ENCODE peak calls at places on chromosomes 2 and 18, in eight cellular contexts. One of them, this sample, is unnamed.

GRCh38 chr18:51447943-51448342 is 250.5 kb upstream of the MEX3C start:
- DNase-seq in spleen: no peak
- DNase-seq in left ventricle myocardium inferior: no peak
- DNase-seq in brain microvascular endothelial cell: no peak
- DNase-seq in heart left ventricle: no peak
- DNase-seq in SK-N-SH: no peak
- DNase-seq in ovary: no peak
- DNase-seq in adrenal gland: no peak
- DNase-seq in this sample: no peak

GRCh38 chr2:169012812-169013627 is 18.1 kb downstream of the ABCB11 start:
- DNase-seq in spleen: no peak
- DNase-seq in left ventricle myocardium inferior: no peak
- DNase-seq in ovary: no peak
- DNase-seq in adrenal gland: no peak
- DNase-seq in heart left ventricle: no peak
- DNase-seq in brain microvascular endothelial cell: no peak
- DNase-seq in SK-N-SH: no peak
- DNase-seq in this sample: no peak

GRCh38 chr18:21074336-21075323 is 37.0 kb downstream of the ROCK1 start:
- DNase-seq in ovary: no peak
- DNase-seq in left ventricle myocardium inferior: no peak
- DNase-seq in brain microvascular endothelial cell: no peak
- DNase-seq in heart left ventricle: no peak
- DNase-seq in adrenal gland: no peak
- DNase-seq in spleen: no peak
- DNase-seq in SK-N-SH: no peak
- DNase-seq in this sample: no peak

GRCh38 chr2:236019434-236019833 is 148.8 kb downstream of the GBX2 start:
- DNase-seq in ovary: no peak
- DNase-seq in brain microvascular endothelial cell: no peak
- DNase-seq in SK-N-SH: no peak
- DNase-seq in adrenal gland: no peak
- DNase-seq in spleen: no peak
- DNase-seq in heart left ventricle: no peak
- DNase-seq in left ventricle myocardium inferior: no peak
- DNase-seq in this sample: no peak

GRCh38 chr2:224025874-224026273 is 13.2 kb downstream of the SERPINE2 start:
- DNase-seq in spleen: no peak
- DNase-seq in ovary: no peak
- DNase-seq in heart left ventricle: no peak
- DNase-seq in left ventricle myocardium inferior: no peak
- DNase-seq in SK-N-SH: no peak
- DNase-seq in brain microvascular endothelial cell: no peak
- DNase-seq in adrenal gland: no peak
- DNase-seq in this sample: no peak

GRCh38 chr2:113806217-113806913 is 49.9 kb upstream of the SLC35F5 start:
- DNase-seq in spleen: no peak
- DNase-seq in left ventricle myocardium inferior: no peak
- DNase-seq in adrenal gland: no peak
- DNase-seq in SK-N-SH: no peak
- DNase-seq in brain microvascular endothelial cell: no peak
- DNase-seq in ovary: no peak
- DNase-seq in heart left ventricle: no peak
- DNase-seq in this sample: no peak

GRCh38 chr2:102052367-102052764 is 60.6 kb downstream of the IL1R2 start:
- DNase-seq in SK-N-SH: no peak
- DNase-seq in left ventricle myocardium inferior: no peak
- DNase-seq in heart left ventricle: no peak
- DNase-seq in spleen: no peak
- DNase-seq in adrenal gland: no peak
- DNase-seq in ovary: no peak
- DNase-seq in brain microvascular endothelial cell: no peak
- DNase-seq in this sample: no peak

GRCh38 chr2:137910641-137911040 is 53.6 kb upstream of the HNMT start:
- DNase-seq in adrenal gland: no peak
- DNase-seq in SK-N-SH: no peak
- DNase-seq in heart left ventricle: no peak
- DNase-seq in brain microvascular endothelial cell: no peak
- DNase-seq in left ventricle myocardium inferior: no peak
- DNase-seq in ovary: no peak
- DNase-seq in spleen: no peak
- DNase-seq in this sample: no peak

GRCh38 chr2:12455626-12456025 is 261.1 kb upstream of the TRIB2 start:
- DNase-seq in adrenal gland: no peak
- DNase-seq in SK-N-SH: no peak
- DNase-seq in heart left ventricle: no peak
- DNase-seq in left ventricle myocardium inferior: no peak
- DNase-seq in brain microvascular endothelial cell: no peak
- DNase-seq in spleen: no peak
- DNase-seq in ovary: no peak
- DNase-seq in this sample: no peak

DNA sequence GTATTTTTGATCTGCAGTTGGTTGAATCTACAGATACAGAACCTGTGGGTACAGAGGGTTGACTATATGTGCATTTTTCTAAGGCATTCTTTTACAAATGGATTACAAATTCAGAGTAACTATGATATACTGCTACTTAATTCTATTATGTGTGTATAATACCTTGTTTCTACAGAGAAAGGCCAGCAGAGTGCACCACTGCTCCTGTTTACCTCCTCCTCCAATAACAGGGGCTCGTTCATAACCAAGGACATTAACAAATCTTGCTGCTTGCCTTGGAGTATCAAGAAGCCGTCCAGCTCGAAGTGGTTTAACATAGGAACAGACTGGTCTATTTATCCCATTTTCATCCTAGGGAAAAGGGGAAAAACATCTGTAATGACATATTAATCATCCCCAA is 16.4 kb downstream of the CEP76 start:
- DNase-seq in spleen: no peak
- DNase-seq in adrenal gland: peak
- DNase-seq in heart left ventricle: no peak
- DNase-seq in SK-N-SH: peak
- DNase-seq in brain microvascular endothelial cell: peak
- DNase-seq in left ventricle myocardium inferior: no peak
- DNase-seq in ovary: no peak
- DNase-seq in this sample: no peak
- TF ChIP-seq CTCF in spleen: no peak
- TF ChIP-seq CTCF in adrenal gland: peak
- TF ChIP-seq CTCF in heart left ventricle: no peak
- TF ChIP-seq CTCF in SK-N-SH: peak
- TF ChIP-seq CTCF in brain microvascular endothelial cell: peak
- TF ChIP-seq CTCF in left ventricle myocardium inferior: no peak
- TF ChIP-seq CTCF in ovary: no peak
- TF ChIP-seq CTCF in this sample: no peak

DNA sequence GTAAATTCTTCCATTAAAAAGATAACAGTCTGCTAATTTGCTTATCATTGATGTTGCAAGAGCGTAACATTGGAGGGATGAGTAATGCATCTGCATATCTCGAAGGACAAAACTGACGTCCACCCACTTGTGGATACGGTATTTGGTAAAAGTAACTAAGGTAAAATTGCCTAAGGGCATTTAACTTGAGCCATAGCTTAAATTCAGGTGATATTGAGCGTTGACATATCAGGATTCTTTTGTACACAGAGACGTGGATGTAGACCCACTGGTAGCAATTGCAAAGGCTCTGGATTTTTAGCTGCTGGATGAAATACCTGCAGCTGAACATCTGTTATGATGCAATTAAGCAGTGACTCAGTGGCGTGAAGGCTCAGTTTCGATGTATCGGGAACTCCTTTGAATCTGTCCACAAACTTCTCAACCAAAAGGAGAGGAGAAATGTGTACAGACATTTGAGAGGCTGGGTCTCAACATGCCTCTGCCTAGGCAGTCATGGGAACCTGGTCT is 119.3 kb downstream of the SPTBN1 start:
- DNase-seq in spleen: no peak
- DNase-seq in SK-N-SH: no peak
- DNase-seq in adrenal gland: no peak
- DNase-seq in ovary: no peak
- DNase-seq in left ventricle myocardium inferior: no peak
- DNase-seq in brain microvascular endothelial cell: no peak
- DNase-seq in heart left ventricle: no peak
- DNase-seq in this sample: no peak
- H3K27ac ChIP-seq in spleen: peak
- H3K27ac ChIP-seq in SK-N-SH: no peak
- H3K27ac ChIP-seq in adrenal gland: peak
- H3K27ac ChIP-seq in ovary: no peak
- H3K27ac ChIP-seq in left ventricle myocardium inferior: peak
- H3K27ac ChIP-seq in brain microvascular endothelial cell: peak
- H3K27ac ChIP-seq in heart left ventricle: peak
- H3K27ac ChIP-seq in this sample: peak

GRCh38 chr2:233772153-233772552 is 6.0 kb upstream of the MROH2A start:
- DNase-seq in ovary: no peak
- DNase-seq in adrenal gland: no peak
- DNase-seq in brain microvascular endothelial cell: no peak
- DNase-seq in SK-N-SH: no peak
- DNase-seq in left ventricle myocardium inferior: no peak
- DNase-seq in spleen: no peak
- DNase-seq in heart left ventricle: no peak
- DNase-seq in this sample: no peak

GRCh38 chr2:233773854-233774253 is 4.3 kb upstream of the MROH2A start:
- DNase-seq in spleen: no peak
- DNase-seq in adrenal gland: no peak
- DNase-seq in left ventricle myocardium inferior: no peak
- DNase-seq in ovary: no peak
- DNase-seq in brain microvascular endothelial cell: no peak
- DNase-seq in heart left ventricle: no peak
- DNase-seq in SK-N-SH: no peak
- DNase-seq in this sample: no peak

GRCh38 chr2:233775414-233775813 is 2.7 kb upstream of the MROH2A start:
- DNase-seq in left ventricle myocardium inferior: no peak
- DNase-seq in brain microvascular endothelial cell: no peak
- DNase-seq in heart left ventricle: no peak
- DNase-seq in adrenal gland: no peak
- DNase-seq in spleen: no peak
- DNase-seq in SK-N-SH: no peak
- DNase-seq in ovary: no peak
- DNase-seq in this sample: no peak

GRCh38 chr2:233769260-233769659 is 8.9 kb upstream of the MROH2A start:
- DNase-seq in left ventricle myocardium inferior: no peak
- DNase-seq in heart left ventricle: no peak
- DNase-seq in ovary: no peak
- DNase-seq in brain microvascular endothelial cell: no peak
- DNase-seq in adrenal gland: no peak
- DNase-seq in SK-N-SH: no peak
- DNase-seq in spleen: no peak
- DNase-seq in this sample: no peak

GRCh38 chr2:233772583-233772982 is 5.5 kb upstream of the MROH2A start:
- DNase-seq in brain microvascular endothelial cell: no peak
- DNase-seq in spleen: no peak
- DNase-seq in adrenal gland: no peak
- DNase-seq in ovary: no peak
- DNase-seq in left ventricle myocardium inferior: no peak
- DNase-seq in heart left ventricle: no peak
- DNase-seq in SK-N-SH: peak
- DNase-seq in this sample: no peak
- TF ChIP-seq CTCF in brain microvascular endothelial cell: no peak
- TF ChIP-seq CTCF in spleen: no peak
- TF ChIP-seq CTCF in adrenal gland: no peak
- TF ChIP-seq CTCF in ovary: no peak
- TF ChIP-seq CTCF in left ventricle myocardium inferior: no peak
- TF ChIP-seq CTCF in heart left ventricle: no peak
- TF ChIP-seq CTCF in SK-N-SH: peak
- TF ChIP-seq CTCF in this sample: no peak

DNA sequence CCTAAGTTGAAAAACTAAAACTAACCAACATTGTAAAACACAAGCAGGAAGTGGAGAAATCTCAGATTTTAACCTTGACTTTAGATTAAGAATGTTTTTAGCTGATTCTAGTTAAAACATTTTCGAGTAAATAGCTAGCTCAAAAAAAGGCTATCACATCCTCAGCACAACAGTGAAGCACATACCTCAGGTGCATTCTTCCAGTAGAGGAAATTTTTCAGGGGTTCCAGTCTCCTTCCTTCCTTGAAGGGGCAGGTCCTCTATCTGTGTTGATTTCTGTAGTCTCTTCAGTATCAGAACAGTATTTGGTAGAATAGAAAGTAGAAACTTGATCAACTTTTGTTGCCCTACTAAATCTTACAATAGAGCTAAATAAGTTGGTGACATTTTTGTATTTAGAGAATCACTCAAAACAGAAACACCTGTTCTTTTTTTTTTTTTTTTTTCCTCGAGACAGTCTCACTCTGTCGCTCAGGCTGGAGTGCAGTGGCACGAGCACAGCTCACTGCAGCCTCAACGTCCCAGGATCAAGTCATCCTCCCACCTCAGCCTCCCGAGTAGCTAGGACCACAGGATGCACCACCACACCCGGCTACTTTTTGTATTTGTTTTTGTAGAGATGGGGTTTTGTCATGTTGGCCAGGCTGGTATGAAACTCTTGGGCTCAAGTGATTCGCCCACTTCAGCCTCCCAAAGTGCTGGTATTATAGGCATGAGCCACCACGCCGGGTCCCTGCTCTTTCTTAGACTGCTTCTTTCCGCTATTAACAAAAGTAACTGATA is 6.9 kb upstream of the GPR155 start:
- DNase-seq in heart left ventricle: no peak
- DNase-seq in brain microvascular endothelial cell: no peak
- DNase-seq in adrenal gland: no peak
- DNase-seq in SK-N-SH: no peak
- DNase-seq in spleen: no peak
- DNase-seq in left ventricle myocardium inferior: no peak
- DNase-seq in ovary: no peak
- DNase-seq in this sample: no peak
- H3K27ac ChIP-seq in heart left ventricle: no peak
- H3K27ac ChIP-seq in brain microvascular endothelial cell: no peak
- H3K27ac ChIP-seq in adrenal gland: peak
- H3K27ac ChIP-seq in SK-N-SH: no peak
- H3K27ac ChIP-seq in spleen: peak
- H3K27ac ChIP-seq in left ventricle myocardium inferior: peak
- H3K27ac ChIP-seq in ovary: no peak
- H3K27ac ChIP-seq in this sample: peak

GRCh38 chr2:146677280-146677679 is 1167.5 kb upstream of the ACVR2A start:
- DNase-seq in spleen: no peak
- DNase-seq in ovary: no peak
- DNase-seq in left ventricle myocardium inferior: no peak
- DNase-seq in SK-N-SH: no peak
- DNase-seq in heart left ventricle: no peak
- DNase-seq in brain microvascular endothelial cell: no peak
- DNase-seq in adrenal gland: no peak
- DNase-seq in this sample: no peak
- TF ChIP-seq CTCF in spleen: no peak
- TF ChIP-seq CTCF in ovary: no peak
- TF ChIP-seq CTCF in left ventricle myocardium inferior: no peak
- TF ChIP-seq CTCF in SK-N-SH: no peak
- TF ChIP-seq CTCF in heart left ventricle: no peak
- TF ChIP-seq CTCF in brain microvascular endothelial cell: peak
- TF ChIP-seq CTCF in adrenal gland: no peak
- TF ChIP-seq CTCF in this sample: no peak